ENCODE peak calls at places on chromosomes 11 and 22, in nine cellular contexts. N, L, U, A, J, X, O, K and W are unnamed samples.

GRCh38 chr11:61682093-61682732 is 2.0 kb downstream of the DAGLA start:
- DNase-seq in N (no peak), L (no peak), U (peak), A (peak), J (no peak), X (peak), O (peak), K (no peak), W (no peak)

GRCh38 chr11:43806976-43807375 is 73.7 kb upstream of the ALKBH3 start:
- DNase-seq in N (no peak), L (no peak), U (no peak), A (no peak), J (no peak), X (no peak), O (no peak), K (no peak), W (no peak)

GRCh38 chr11:112967082-112967481 is 5.9 kb downstream of the NCAM1 start:
- DNase-seq in N (no peak), L (no peak), U (no peak), A (no peak), J (no peak), X (no peak), O (no peak), K (no peak), W (no peak)

GRCh38 chr11:117189191-117189940 is 9.8 kb upstream of the TAGLN start:
- DNase-seq in N (no peak), L (no peak), U (no peak), A (no peak), J (peak), X (no peak), O (no peak), K (no peak), W (no peak)

GRCh38 chr11:74966651-74967050 is 17.6 kb downstream of the SPCS2 start:
- DNase-seq in N (no peak), L (peak), U (no peak), A (peak), J (no peak), X (no peak), O (peak), K (no peak), W (peak)

GRCh38 chr11:2533642-2534115 is 88.9 kb downstream of the KCNQ1 start:
- DNase-seq in N (peak), L (peak), U (peak), A (peak), J (no peak), X (peak), O (peak), K (peak), W (peak)

GRCh38 chr11:113849713-113850112 is 25.7 kb downstream of the USP28 start:
- DNase-seq in N (no peak), L (no peak), U (no peak), A (no peak), J (no peak), X (no peak), O (no peak), K (no peak), W (no peak)

GRCh38 chr11:118521892-118522311 is 5.4 kb upstream of the TTC36 start:
- DNase-seq in N (no peak), L (no peak), U (no peak), A (no peak), J (no peak), X (no peak), O (no peak), K (no peak), W (no peak)

GRCh38 chr11:6523253-6523652 is 26.2 kb downstream of the DNHD1 start:
- DNase-seq in N (no peak), L (peak), U (no peak), A (peak), J (no peak), X (peak), O (peak), K (no peak), W (peak)

DNA sequence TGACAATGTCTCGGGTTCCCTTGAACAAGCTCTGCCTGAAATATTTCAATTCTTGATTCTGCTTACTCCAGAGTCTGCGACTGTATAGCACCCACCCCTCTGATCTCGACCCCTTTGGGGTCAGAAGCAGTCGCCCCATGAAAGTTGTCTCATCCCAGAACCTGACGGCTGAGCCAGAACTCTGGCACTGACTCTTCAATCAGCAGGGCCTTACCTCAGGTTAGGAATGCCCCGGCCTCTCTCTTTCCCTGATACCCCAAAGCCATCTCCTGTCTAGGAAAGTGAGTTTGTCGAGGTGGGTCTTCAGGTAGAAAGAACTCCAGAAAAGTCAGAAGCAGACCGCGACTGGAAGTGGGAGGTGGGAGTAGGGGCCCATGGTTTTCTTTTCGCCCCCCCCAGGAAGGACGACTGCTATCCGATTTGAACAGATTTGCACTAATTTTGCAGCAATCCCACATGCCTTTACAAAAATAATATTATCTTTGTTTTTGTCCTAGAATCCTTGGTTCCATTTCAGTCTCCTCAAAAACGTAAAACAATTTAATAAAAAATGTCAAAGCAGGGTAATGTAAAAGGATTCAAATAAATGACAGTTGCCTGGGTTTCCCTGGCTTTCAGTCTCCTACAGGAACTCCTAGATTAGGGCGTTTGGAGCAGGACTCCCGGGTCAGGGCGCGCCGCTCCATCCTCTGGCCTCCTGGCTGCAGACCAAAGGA is 898 bp upstream of the ROBO3 start:
- DNase-seq in N (no peak), L (no peak), U (no peak), A (no peak), J (no peak), X (no peak), O (no peak), K (no peak), W (no peak)
- H3K4me3 ChIP-seq in N (no peak), L (no peak), U (no peak), A (no peak), J (no peak), X (no peak), O (no peak), K (no peak), W (no peak)

GRCh38 chr11:120940297-120940847 is 83.5 kb upstream of the TBCEL start:
- DNase-seq in N (no peak), L (no peak), U (no peak), A (no peak), J (no peak), X (no peak), O (no peak), K (no peak), W (no peak)

GRCh38 chr11:120942701-120943100 is 81.2 kb upstream of the TBCEL start:
- DNase-seq in N (no peak), L (no peak), U (no peak), A (no peak), J (no peak), X (no peak), O (no peak), K (no peak), W (no peak)

GRCh38 chr11:120950880-120951279 is 73.0 kb upstream of the TBCEL start:
- DNase-seq in N (no peak), L (no peak), U (no peak), A (no peak), J (no peak), X (no peak), O (no peak), K (no peak), W (no peak)

GRCh38 chr11:120941000-120941399 is 82.9 kb upstream of the TBCEL start:
- DNase-seq in N (no peak), L (no peak), U (no peak), A (no peak), J (no peak), X (no peak), O (no peak), K (no peak), W (no peak)

GRCh38 chr11:120945042-120945441 is 78.9 kb upstream of the TBCEL start:
- DNase-seq in N (no peak), L (no peak), U (no peak), A (no peak), J (no peak), X (no peak), O (no peak), K (no peak), W (no peak)
- TF ChIP-seq CTCF in N (peak), L (peak), U (peak), A (peak), J (no peak), X (no peak), O (peak), K (peak), W (peak)

DNA sequence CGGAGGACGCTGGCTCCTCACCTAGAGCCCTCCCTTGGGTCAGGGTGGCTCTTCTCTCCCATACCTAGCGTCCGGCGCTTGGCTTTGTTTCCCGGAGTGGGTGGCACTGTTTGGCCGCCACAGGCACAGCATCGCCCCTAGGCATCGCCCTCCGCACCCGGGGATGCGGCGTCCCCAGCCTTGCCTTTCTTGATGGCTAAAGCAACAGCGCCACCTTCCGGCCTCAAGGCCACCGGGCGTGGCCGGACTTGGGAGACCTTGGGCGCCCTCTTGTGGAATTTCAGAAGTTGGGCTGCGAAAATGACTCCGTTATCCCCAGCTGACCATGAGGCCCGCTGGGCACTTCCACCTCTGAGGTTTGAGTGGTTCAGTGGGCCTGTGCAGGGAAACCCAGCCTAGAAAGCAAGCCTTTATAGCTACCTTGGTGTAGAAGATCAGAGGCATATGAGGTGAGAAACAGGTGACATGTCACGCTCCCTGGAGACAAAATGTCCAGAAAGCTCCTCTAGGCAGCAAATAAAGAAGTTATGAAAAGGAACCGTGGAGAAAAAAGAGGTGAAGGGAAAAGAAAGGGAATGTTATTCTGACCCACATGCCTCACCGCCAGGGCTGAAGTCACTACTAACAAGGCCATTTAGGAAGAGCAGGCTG is 54.3 kb downstream of the SNX19 start:
- DNase-seq in N (peak), L (peak), U (peak), A (peak), J (peak), X (peak), O (peak), K (no peak), W (peak)
- H3K4me3 ChIP-seq in N (no peak), L (no peak), U (no peak), A (peak), J (peak), X (no peak), O (no peak), K (no peak), W (no peak)

DNA sequence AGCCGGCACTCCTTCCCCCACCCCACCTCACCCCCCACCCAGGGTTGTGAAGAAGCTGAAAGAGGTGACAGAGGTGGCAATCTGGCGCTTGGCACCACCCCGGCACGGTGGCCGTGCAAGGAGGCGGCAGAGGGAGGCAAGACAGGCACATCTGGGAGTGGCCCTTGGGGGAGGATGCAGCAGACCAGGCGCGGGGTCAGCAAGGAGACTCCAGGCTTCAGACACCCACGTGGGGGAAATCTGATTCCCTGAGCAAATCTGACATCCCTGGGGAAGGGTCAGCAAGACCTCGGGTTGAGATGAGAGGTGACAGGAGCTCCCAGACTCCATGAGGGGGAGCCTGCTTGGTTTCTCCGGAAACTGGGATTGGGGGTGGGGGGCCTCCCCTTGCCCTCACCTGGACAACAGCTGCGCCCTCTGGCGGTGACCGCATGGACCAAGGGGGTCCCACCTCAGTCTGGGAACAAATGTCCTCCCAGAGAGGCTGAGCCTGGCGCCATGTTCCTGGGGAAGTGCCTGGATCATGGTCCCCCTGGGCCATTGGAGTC is 4.0 kb upstream of the RCOR2 start:
- DNase-seq in N (no peak), L (no peak), U (no peak), A (no peak), J (no peak), X (peak), O (no peak), K (no peak), W (no peak)
- TF ChIP-seq CTCF in N (peak), L (no peak), U (peak), A (peak), J (no peak), X (peak), O (peak), K (peak), W (peak)

DNA sequence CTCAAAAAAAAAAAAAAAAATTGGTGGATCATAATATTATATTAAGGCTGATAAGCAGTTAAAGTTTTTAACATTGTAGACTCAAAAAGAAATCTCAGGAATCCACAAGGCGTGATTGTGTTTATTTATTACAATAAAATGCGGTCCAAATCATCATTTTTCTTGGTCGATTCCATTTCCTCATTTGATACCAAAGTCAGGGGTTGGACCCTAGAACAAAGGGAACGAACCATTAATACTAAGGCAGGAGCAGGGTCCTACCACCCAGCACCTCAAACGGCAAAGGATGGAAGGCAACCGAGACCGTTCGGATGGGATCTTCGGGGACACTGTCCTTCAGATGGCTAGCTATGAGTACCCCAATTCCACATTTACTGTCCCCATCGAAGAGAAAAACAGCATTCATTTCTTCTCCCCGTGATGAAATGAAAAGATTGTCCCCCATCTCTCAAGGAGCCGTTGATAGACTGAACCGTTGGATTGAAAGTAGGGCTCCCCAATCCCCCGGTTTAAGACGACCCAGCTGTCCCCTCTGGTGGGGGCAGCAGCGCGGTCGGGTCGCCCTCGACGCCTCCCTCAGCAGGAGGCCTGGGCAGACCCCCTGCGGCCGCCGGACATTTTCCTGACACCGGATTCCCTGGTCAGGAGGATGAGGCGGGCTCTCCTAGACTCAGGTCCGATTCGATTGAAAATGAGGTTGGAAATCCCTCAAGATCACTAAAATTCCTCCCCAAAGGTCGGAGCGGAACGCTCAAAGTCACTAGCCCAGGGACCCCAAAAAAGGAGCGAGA is 607 bp downstream of the DMC1 start:
- DNase-seq in N (no peak), L (no peak), U (peak), A (no peak), J (no peak), X (no peak), O (no peak), K (no peak), W (no peak)
- H3K4me3 ChIP-seq in N (peak), L (peak), U (peak), A (peak), J (peak), X (peak), O (peak), K (peak), W (peak)